ENCODE peak calls at places on chromosomes 13 and 19, in four cellular contexts. T, F, L and K are unnamed samples.

GRCh38 chr19:50152578-50152977 is 10.5 kb downstream of the IZUMO2 start:
- DNase-seq in T (no peak), F (no peak), L (no peak), K (no peak)

GRCh38 chr19:18408053-18408476 is 10.6 kb upstream of the LRRC25 start:
- DNase-seq in T (peak; percentile 74), F (no peak), L (peak; percentile 84), K (peak; percentile 40)

GRCh38 chr19:35462476-35462953 is 14.5 kb downstream of the FFAR2 start:
- DNase-seq in T (no peak), F (no peak), L (no peak), K (no peak)

GRCh38 chr19:17097593-17098126 is 22.1 kb downstream of the MYO9B start:
- DNase-seq in T (no peak), F (peak; percentile 68), L (peak; percentile 53), K (no peak)

GRCh38 chr19:35396240-35396885 is 25.5 kb downstream of the GPR42 start:
- DNase-seq in T (no peak), F (no peak), L (no peak), K (no peak)

GRCh38 chr19:1350861-1351260 is 32.8 kb upstream of the NDUFS7 start:
- DNase-seq in T (no peak), F (peak; percentile 71), L (no peak), K (no peak)

GRCh38 chr13:63481334-63481733 is 2065.7 kb upstream of the PCDH20 start:
- DNase-seq in T (no peak), F (no peak), L (no peak), K (no peak)

GRCh38 chr13:21078501-21078900 is 17.1 kb upstream of the LATS2 start:
- DNase-seq in T (no peak), F (no peak), L (no peak), K (no peak)

GRCh38 chr19:33376931-33377557 is 3.5 kb downstream of the CEBPG start:
- DNase-seq in T (no peak), F (no peak), L (no peak), K (no peak)

GRCh38 chr13:31154939-31155338 is 6.8 kb downstream of the HSPH1 start:
- DNase-seq in T (no peak), F (no peak), L (no peak), K (no peak)

GRCh38 chr19:41993612-41994483 is at the start of gene ATP1A3:
- DNase-seq in T (peak; percentile 79), F (peak; percentile 75), L (peak; percentile 4), K (peak; percentile 87)

GRCh38 chr19:50870417-50871089 is 2.7 kb upstream of the KLK2 start:
- DNase-seq in T (peak; percentile 71), F (no peak), L (no peak), K (peak; percentile 88)